ENCODE peak calls at places on chromosomes 2 and 18, in four cellular contexts. Z is GM12891, J is sigmoid colon, B is upper lobe of left lung. P is an unnamed sample.

GRCh38 chr18:8140841-8141501 is 468.3 kb upstream of the RAB12 start:
- DNase-seq in Z (no peak), J (peak), B (no peak), P (no peak)

GRCh38 chr2:122063716-122064115 is 308.3 kb downstream of the TSN start:
- DNase-seq in Z (no peak), J (no peak), B (no peak), P (no peak)

GRCh38 chr2:41923156-41923786 is 124.5 kb upstream of the PKDCC start:
- DNase-seq in Z (no peak), J (no peak), B (no peak), P (no peak)

GRCh38 chr2:27518782-27519113 is 22.1 kb downstream of the GCKR start:
- DNase-seq in Z (no peak), J (no peak), B (no peak), P (no peak)

GRCh38 chr18:26425148-26425531 is 123.2 kb downstream of the KCTD1 start:
- DNase-seq in Z (no peak), J (peak), B (no peak), P (no peak)

GRCh38 chr2:201016859-201017258 is 53.4 kb upstream of the ORC2 start:
- DNase-seq in Z (no peak), J (no peak), B (no peak), P (no peak)

GRCh38 chr2:3147641-3148530 is 229.7 kb downstream of the EIPR1 start:
- DNase-seq in Z (no peak), J (no peak), B (no peak), P (no peak)

GRCh38 chr2:51846796-51847195 is 814.9 kb upstream of the NRXN1 start:
- DNase-seq in Z (no peak), J (no peak), B (no peak), P (no peak)

GRCh38 chr2:65595641-65596040 is 163.2 kb upstream of the SPRED2 start:
- DNase-seq in Z (no peak), J (no peak), B (no peak), P (no peak)

GRCh38 chr2:37645836-37646235 is 25.6 kb downstream of the CDC42EP3 start:
- DNase-seq in Z (no peak), J (no peak), B (no peak), P (no peak)
- TF ChIP-seq POLR2A in Z (peak), J (no peak), B (no peak), P (no peak)

GRCh38 chr2:239073270-239073669 is 225.4 kb downstream of the TWIST2 start:
- DNase-seq in Z (no peak), J (no peak), B (no peak), P (no peak)

GRCh38 chr2:239077260-239077659 is 229.4 kb downstream of the TWIST2 start:
- DNase-seq in Z (no peak), J (no peak), B (no peak), P (no peak)

GRCh38 chr2:239072786-239073185 is 224.9 kb downstream of the TWIST2 start:
- DNase-seq in Z (no peak), J (no peak), B (no peak), P (no peak)

GRCh38 chr2:239075918-239076727 is 228.2 kb downstream of the TWIST2 start:
- DNase-seq in Z (no peak), J (no peak), B (no peak), P (no peak)

GRCh38 chr2:239073745-239074530 is 226.1 kb downstream of the TWIST2 start:
- DNase-seq in Z (no peak), J (no peak), B (no peak), P (no peak)
- TF ChIP-seq POLR2A in Z (no peak), J (no peak), B (no peak), P (no peak)

DNA sequence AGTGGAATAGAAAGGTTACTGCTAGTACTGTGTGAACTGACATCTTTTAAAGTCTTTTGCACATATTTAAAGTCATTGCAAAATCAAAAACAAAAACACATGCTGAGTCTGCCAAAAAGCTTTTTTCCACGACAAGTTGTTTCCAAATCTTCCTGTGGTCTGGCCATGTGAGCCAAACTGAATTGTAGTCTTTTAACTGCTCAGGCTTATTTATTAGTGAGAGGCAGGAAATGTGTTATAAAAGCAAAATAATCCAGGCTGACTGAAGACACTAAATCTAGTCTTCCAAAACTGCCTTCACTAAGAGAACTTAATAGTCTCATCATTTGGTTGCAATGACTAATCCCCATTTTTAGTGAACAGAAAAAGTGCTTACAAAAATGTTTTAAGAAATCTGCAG is 2.3 kb downstream of the KRCC1 start:
- DNase-seq in Z (no peak), J (no peak), B (no peak), P (no peak)
- TF ChIP-seq POLR2A in Z (no peak), J (no peak), B (no peak), P (no peak)

GRCh38 chr2:215376103-215376780 is 59.6 kb downstream of the FN1 start:
- DNase-seq in Z (no peak), J (no peak), B (no peak), P (no peak)
- TF ChIP-seq POLR2A in Z (no peak), J (no peak), B (no peak), P (no peak)

GRCh38 chr2:68252407-68253210 is at the start of gene PPP3R1:
- DNase-seq in Z (peak), J (peak), B (peak), P (peak)
- TF ChIP-seq POLR2A in Z (peak), J (peak), B (peak), P (peak)

P was measured in breast epithelium.